ENCODE peak calls at places on chromosomes 3 and 15, in eight cellular contexts. O, Z, U, V, L, E, H and I are unnamed samples.

GRCh38 chr3:131167867-131168266 is 141.2 kb downstream of the NEK11 start:
- DNase-seq in O (no peak), Z (no peak), U (no peak), V (no peak), L (no peak), E (no peak), H (no peak), I (no peak)

GRCh38 chr15:52023169-52023922 is 4.3 kb downstream of the MAPK6 start:
- DNase-seq in O (no peak), Z (no peak), U (no peak), V (no peak), L (no peak), E (no peak), H (no peak), I (no peak)

GRCh38 chr3:15443826-15444524 is 16.6 kb downstream of the EAF1 start:
- DNase-seq in O (no peak), Z (no peak), U (peak), V (no peak), L (peak), E (no peak), H (no peak), I (no peak)

GRCh38 chr3:134628884-134629283 is 21.9 kb downstream of the KY start:
- DNase-seq in O (no peak), Z (peak), U (no peak), V (no peak), L (no peak), E (no peak), H (no peak), I (no peak)

GRCh38 chr3:195895078-195895899 is 13.1 kb downstream of the TNK2 start:
- DNase-seq in O (peak), Z (no peak), U (peak), V (peak), L (no peak), E (peak), H (no peak), I (no peak)

GRCh38 chr3:111616417-111617105 is 21.4 kb upstream of the ZBED2 start:
- DNase-seq in O (no peak), Z (no peak), U (no peak), V (no peak), L (no peak), E (peak), H (no peak), I (no peak)

GRCh38 chr3:141386611-141387110 is 18.4 kb downstream of the ZBTB38 start:
- DNase-seq in O (no peak), Z (no peak), U (peak), V (no peak), L (no peak), E (no peak), H (no peak), I (no peak)

GRCh38 chr3:53079147-53079546 is 33.3 kb upstream of the SFMBT1 start:
- DNase-seq in O (no peak), Z (peak), U (no peak), V (no peak), L (no peak), E (no peak), H (no peak), I (no peak)

GRCh38 chr15:48086162-48086561 is 34.6 kb upstream of the SLC24A5 start:
- DNase-seq in O (no peak), Z (no peak), U (no peak), V (no peak), L (no peak), E (no peak), H (no peak), I (no peak)

GRCh38 chr15:76967067-76967466 is 27.9 kb upstream of the PSTPIP1 start:
- DNase-seq in O (no peak), Z (no peak), U (no peak), V (no peak), L (no peak), E (no peak), H (no peak), I (no peak)
- TF ChIP-seq CTCF in O (no peak), Z (no peak), U (no peak), V (no peak), L (no peak), E (no peak), H (no peak), I (no peak)

GRCh38 chr3:132342183-132342582 is 25.0 kb downstream of the ACP3 start:
- DNase-seq in O (peak), Z (no peak), U (peak), V (peak), L (no peak), E (no peak), H (no peak), I (no peak)
- TF ChIP-seq CTCF in O (peak), Z (no peak), U (no peak), V (peak), L (no peak), E (no peak), H (no peak), I (no peak)

DNA sequence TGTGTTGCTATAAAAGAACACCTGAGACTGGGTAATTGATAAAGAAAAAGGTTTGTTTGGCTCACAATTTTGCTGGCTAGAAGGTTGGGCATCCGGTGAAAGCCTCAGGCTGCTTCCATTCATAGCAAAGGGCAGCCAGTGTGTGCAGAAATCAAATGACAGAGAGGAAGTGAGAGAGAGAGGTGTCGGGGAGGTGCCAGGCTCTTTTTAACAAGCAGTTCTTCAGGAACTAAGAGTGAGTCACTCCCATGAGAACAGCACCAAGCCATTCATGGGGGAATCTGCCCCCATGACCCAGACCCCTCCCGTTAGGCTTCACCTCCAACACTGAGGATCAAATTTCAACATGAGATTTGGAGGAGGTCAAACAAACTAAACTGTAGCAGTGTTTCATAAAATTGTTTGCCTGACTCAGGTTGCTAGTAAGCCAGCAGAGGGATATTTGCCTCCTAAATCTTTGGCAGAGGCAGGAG is 4.5 kb upstream of the PARP15 start:
- DNase-seq in O (peak), Z (no peak), U (peak), V (peak), L (peak), E (peak), H (no peak), I (peak)
- TF ChIP-seq CTCF in O (no peak), Z (no peak), U (peak), V (no peak), L (no peak), E (no peak), H (no peak), I (peak)

GRCh38 chr3:155326249-155326648 is 32.8 kb upstream of the STRIT1 start:
- DNase-seq in O (no peak), Z (no peak), U (no peak), V (no peak), L (no peak), E (no peak), H (no peak), I (no peak)

GRCh38 chr3:155323063-155323666 is 29.7 kb upstream of the STRIT1 start:
- DNase-seq in O (peak), Z (no peak), U (peak), V (peak), L (peak), E (peak), H (peak), I (peak)

GRCh38 chr3:155327430-155327829 is 33.9 kb upstream of the STRIT1 start:
- DNase-seq in O (peak), Z (no peak), U (no peak), V (no peak), L (no peak), E (no peak), H (no peak), I (no peak)

GRCh38 chr3:155326901-155327300 is 33.4 kb upstream of the STRIT1 start:
- DNase-seq in O (no peak), Z (no peak), U (no peak), V (no peak), L (no peak), E (no peak), H (no peak), I (no peak)

DNA sequence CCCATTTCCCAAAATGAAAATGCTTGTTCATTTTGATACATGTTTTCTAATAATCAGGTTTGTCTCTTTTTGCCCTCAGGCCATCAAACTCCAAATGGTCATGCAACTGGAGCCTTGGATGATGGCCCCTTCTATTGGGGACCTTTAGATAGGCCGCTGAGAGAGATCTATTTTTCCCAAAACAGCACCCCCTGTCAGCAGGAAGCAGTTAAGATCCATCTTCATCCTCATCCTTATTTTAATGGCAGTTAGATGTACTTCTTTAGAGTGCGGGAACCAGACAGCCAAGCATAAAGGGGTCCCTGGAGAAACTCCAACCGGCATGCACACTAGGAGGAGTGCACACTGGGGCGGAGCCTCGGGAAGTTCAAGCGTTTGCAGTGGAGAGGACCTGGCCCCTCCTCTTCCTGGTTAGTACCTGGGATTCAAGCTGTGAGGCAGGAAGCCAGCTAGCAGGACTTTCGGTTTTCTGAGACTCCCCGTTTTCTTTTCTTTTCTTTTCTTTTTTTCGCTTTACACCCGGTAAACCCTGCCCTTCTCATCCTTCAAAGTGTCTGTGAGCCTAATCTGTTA is 31.9 kb upstream of the STRIT1 start:
- DNase-seq in O (no peak), Z (no peak), U (no peak), V (peak), L (peak), E (no peak), H (no peak), I (no peak)
- TF ChIP-seq CTCF in O (peak), Z (no peak), U (no peak), V (peak), L (peak), E (no peak), H (peak), I (no peak)

GRCh38 chr3:99767341-99767740 is 50.3 kb upstream of the CMSS1 start:
- DNase-seq in O (no peak), Z (no peak), U (no peak), V (no peak), L (peak), E (no peak), H (no peak), I (no peak)
- TF ChIP-seq CTCF in O (no peak), Z (no peak), U (no peak), V (no peak), L (no peak), E (no peak), H (no peak), I (no peak)

DNA sequence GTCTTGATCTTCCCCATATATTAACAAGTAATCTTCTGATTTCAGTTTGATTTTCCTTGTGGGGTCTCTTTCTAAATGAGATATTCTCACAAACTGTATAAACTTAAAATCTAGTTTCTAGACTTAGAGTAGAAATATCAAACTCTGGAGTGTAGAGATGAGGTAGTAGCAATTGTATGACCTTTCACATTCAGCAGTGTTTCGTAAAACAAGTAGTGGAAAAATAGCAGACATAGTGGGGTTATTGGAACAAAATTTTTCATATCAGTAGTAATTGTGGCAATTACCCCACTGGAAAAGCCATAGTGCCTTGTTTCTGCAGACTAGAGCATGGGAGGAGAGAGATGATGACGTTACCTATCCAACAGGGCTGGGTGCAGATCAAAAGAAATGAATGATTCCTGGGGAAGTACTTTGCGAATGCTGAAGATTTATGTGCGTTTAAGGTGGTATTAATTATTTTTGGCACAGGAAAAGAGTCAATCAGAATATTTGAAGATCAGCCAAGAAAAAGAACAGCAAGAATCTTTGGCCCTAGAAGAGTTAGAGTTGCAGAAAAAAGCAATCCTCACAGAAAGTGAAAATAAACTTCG is 147.0 kb upstream of the LRRFIP2 start:
- DNase-seq in O (no peak), Z (no peak), U (peak), V (no peak), L (peak), E (no peak), H (no peak), I (no peak)
- TF ChIP-seq CTCF in O (no peak), Z (no peak), U (no peak), V (no peak), L (no peak), E (no peak), H (no peak), I (no peak)